ENCODE peak calls at places on chromosomes 1 and 21, in seven cellular contexts. A is CD14-positive monocyte, H is fibroblast of the aortic adventitia, P is choroid plexus epithelial cell, K is cardiac fibroblast, Q is fibroblast of lung, S is H9. W is an unnamed sample.

GRCh38 chr1:96510911-96511310 is 210.7 kb upstream of the PTBP2 start:
- DNase-seq in H (no peak), S (no peak), A (no peak), Q (no peak), K (no peak), P (no peak), W (no peak)

GRCh38 chr1:248622491-248623106 is 12.3 kb downstream of the OR2T11 start:
- DNase-seq in H (peak; percentile 55), P (peak; percentile 21), K (peak; percentile 46), Q (no peak), A (no peak), S (no peak), W (no peak)

GRCh38 chr1:94050263-94050662 is 70.7 kb downstream of the ABCA4 start:
- DNase-seq in S (no peak), Q (peak; percentile 72), K (no peak), A (no peak), P (no peak), H (peak; percentile 51), W (no peak)

GRCh38 chr1:209720326-209720725 is 15.7 kb downstream of the HSD11B1 start:
- DNase-seq in S (no peak), P (peak; percentile 80), Q (no peak), H (peak; percentile 35), A (no peak), K (peak; percentile 54), W (no peak)

GRCh38 chr1:18948048-18948912 is 8.2 kb downstream of the IFFO2 start:
- DNase-seq in K (peak; percentile 52), H (peak; percentile 34), A (no peak), Q (peak; percentile 81), P (no peak), S (no peak), W (no peak)

GRCh38 chr21:39885119-39885848 is 18.0 kb downstream of the PCP4 start:
- DNase-seq in H (no peak), A (no peak), Q (peak; percentile 21), P (no peak), K (no peak), S (no peak), W (peak; percentile 85)

GRCh38 chr1:25586181-25586588 is 30.4 kb upstream of the MAN1C1 start:
- DNase-seq in P (no peak), H (no peak), S (peak; percentile 91), Q (no peak), A (no peak), K (no peak), W (peak; percentile 67)

GRCh38 chr1:168161459-168161858 is 17.3 kb upstream of the TIPRL start:
- DNase-seq in Q (no peak), P (peak; percentile 32), K (peak; percentile 55), H (peak; percentile 13), A (no peak), S (no peak), W (peak; percentile 22)

GRCh38 chr1:30670195-30671060 is 53.0 kb downstream of the MATN1 start:
- DNase-seq in P (peak; percentile 65), H (peak; percentile 89), S (no peak), A (no peak), K (peak; percentile 79), Q (peak; percentile 23), W (no peak)

GRCh38 chr1:228795578-228795977 is 60.3 kb downstream of the RHOU start:
- DNase-seq in H (no peak), S (no peak), P (no peak), K (no peak), A (no peak), Q (no peak), W (no peak)

GRCh38 chr21:39863111-39863510 is 4.1 kb upstream of the PCP4 start:
- DNase-seq in H (no peak), K (no peak), S (no peak), A (no peak), P (no peak), Q (peak; percentile 56), W (no peak)

DNA sequence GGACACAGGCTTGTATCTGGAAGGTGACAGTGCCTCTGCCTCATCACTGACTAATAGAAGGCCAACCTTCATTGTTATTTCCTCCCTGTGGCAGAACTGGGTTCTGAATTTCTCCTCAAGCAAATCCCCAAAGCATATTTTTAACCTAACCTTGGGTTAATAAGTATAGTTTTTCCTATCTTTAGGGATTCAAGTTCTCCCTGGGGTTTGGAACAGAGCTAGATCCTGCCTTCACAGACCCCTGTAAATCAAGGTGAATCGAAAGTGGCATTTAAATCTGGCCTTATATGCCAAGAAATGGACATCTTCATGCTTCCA is 4.4 kb upstream of the CHI3L2 start:
- DNase-seq in Q (no peak), A (no peak), H (no peak), S (no peak), P (no peak), K (no peak), W (no peak)
- TF ChIP-seq CTCF in Q (no peak), A (peak; percentile 49), H (no peak), S (peak; percentile 5), P (no peak), K (no peak), W (no peak)

DNA sequence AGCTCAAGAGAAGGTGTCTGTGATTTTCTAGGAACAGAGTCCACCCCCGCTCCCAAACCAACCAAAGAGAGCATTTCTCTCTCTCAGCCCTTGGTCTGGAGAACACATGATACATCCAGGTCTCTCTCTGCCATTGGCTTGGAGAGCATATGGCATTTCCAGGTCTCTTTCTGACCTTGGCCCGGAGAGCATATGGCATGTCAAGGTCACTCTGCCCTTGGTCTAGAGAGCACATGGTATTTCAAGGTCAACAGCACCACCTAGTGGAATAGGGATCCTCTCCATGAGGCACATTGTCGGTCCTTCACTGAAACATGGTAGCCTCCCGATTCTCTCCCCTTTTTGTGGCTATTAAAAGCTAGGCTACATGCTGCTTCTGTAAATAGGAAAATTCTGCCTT is 437.7 kb upstream of the OLFM3 start:
- DNase-seq in A (no peak), P (peak; percentile 3), S (peak; percentile 50), H (no peak), K (no peak), Q (no peak), W (no peak)
- TF ChIP-seq CTCF in A (no peak), P (peak; percentile 29), S (peak; percentile 74), H (no peak), K (peak; percentile 19), Q (no peak), W (peak; percentile 70)

GRCh38 chr1:212760126-212760823 is 31.3 kb downstream of the NSL1 start:
- DNase-seq in A (no peak), K (no peak), S (peak; percentile 81), P (no peak), H (no peak), Q (no peak), W (peak; percentile 20)
- TF ChIP-seq CTCF in A (peak; percentile 78), K (peak; percentile 53), S (peak; percentile 80), P (peak; percentile 55), H (peak; percentile 38), Q (peak; percentile 10), W (peak; percentile 14)

GRCh38 chr1:46175243-46175642 is 356 bp downstream of the TSPAN1 start:
- DNase-seq in A (no peak), Q (no peak), K (no peak), H (no peak), S (no peak), P (no peak), W (no peak)

GRCh38 chr1:46172321-46172720 is 2.6 kb upstream of the TSPAN1 start:
- DNase-seq in H (no peak), S (no peak), K (no peak), A (no peak), P (no peak), Q (no peak), W (no peak)

GRCh38 chr1:46173361-46173856 is 1.5 kb upstream of the TSPAN1 start:
- DNase-seq in A (no peak), K (no peak), Q (peak; percentile 42), S (no peak), P (peak; percentile 52), H (no peak), W (no peak)

GRCh38 chr1:46176211-46176865 is at the start of gene P3R3URF:
- DNase-seq in K (no peak), S (no peak), H (no peak), A (no peak), P (no peak), Q (no peak), W (no peak)

GRCh38 chr1:46174448-46175231 is at the start of gene TSPAN1:
- DNase-seq in Q (no peak), S (no peak), H (peak; percentile 64), K (no peak), A (no peak), P (peak; percentile 23), W (no peak)
- TF ChIP-seq CTCF in Q (no peak), S (no peak), H (no peak), K (no peak), A (no peak), P (no peak), W (no peak)

GRCh38 chr1:244413736-244414135 is 38.0 kb downstream of the ADSS2 start:
- DNase-seq in A (no peak), K (no peak), S (no peak), H (peak; percentile 9), Q (no peak), P (no peak), W (no peak)

GRCh38 chr1:244412116-244412639 is 39.5 kb downstream of the ADSS2 start:
- DNase-seq in H (no peak), P (no peak), K (no peak), S (no peak), Q (no peak), A (no peak), W (no peak)

GRCh38 chr1:244409648-244410164 is 42.0 kb downstream of the ADSS2 start:
- DNase-seq in P (no peak), K (no peak), A (no peak), Q (no peak), S (no peak), H (no peak), W (no peak)

GRCh38 chr1:244419004-244419403 is 32.7 kb downstream of the ADSS2 start:
- DNase-seq in H (no peak), P (no peak), A (no peak), S (no peak), K (no peak), Q (peak; percentile 14), W (no peak)

GRCh38 chr1:244414543-244414942 is 37.2 kb downstream of the ADSS2 start:
- DNase-seq in A (no peak), S (no peak), K (peak; percentile 79), Q (peak; percentile 73), H (peak; percentile 80), P (peak; percentile 85), W (no peak)
- TF ChIP-seq CTCF in A (no peak), S (peak; percentile 49), K (peak; percentile 66), Q (peak; percentile 58), H (peak; percentile 63), P (peak; percentile 69), W (no peak)

GRCh38 chr1:23216771-23217420 is 406 bp downstream of the HTR1D start:
- DNase-seq in P (no peak), A (no peak), Q (no peak), H (no peak), S (peak; percentile 64), K (no peak), W (peak; percentile 55)
- TF ChIP-seq CTCF in P (peak; percentile 48), A (peak; percentile 67), Q (peak; percentile 27), H (peak; percentile 40), S (peak; percentile 97), K (peak; percentile 17), W (peak; percentile 88)